ENCODE peak calls at places on chromosomes 3 and 15, in five cellular contexts. One of them, this sample, is unnamed.

GRCh38 chr3:138124689-138125420 is 7.3 kb downstream of the A4GNT start:
- DNase-seq in endodermal cell: peak
- DNase-seq in body of pancreas: no peak
- DNase-seq in uterus: no peak
- DNase-seq in neural progenitor cell: no peak
- DNase-seq in this sample: peak

GRCh38 chr3:41117398-41117870 is 81.9 kb upstream of the CTNNB1 start:
- DNase-seq in uterus: peak
- DNase-seq in body of pancreas: peak
- DNase-seq in endodermal cell: peak
- DNase-seq in neural progenitor cell: peak
- DNase-seq in this sample: peak

GRCh38 chr15:68694111-68694510 is 115.3 kb downstream of the CORO2B start:
- DNase-seq in uterus: no peak
- DNase-seq in body of pancreas: no peak
- DNase-seq in neural progenitor cell: no peak
- DNase-seq in endodermal cell: no peak
- DNase-seq in this sample: no peak

GRCh38 chr3:52777127-52777958 is at the start of gene ITIH1:
- DNase-seq in uterus: no peak
- DNase-seq in body of pancreas: no peak
- DNase-seq in neural progenitor cell: peak
- DNase-seq in endodermal cell: peak
- DNase-seq in this sample: no peak

GRCh38 chr3:126205717-126206655 is 25.6 kb upstream of the ALDH1L1 start:
- DNase-seq in endodermal cell: no peak
- DNase-seq in uterus: no peak
- DNase-seq in neural progenitor cell: no peak
- DNase-seq in body of pancreas: no peak
- DNase-seq in this sample: no peak

GRCh38 chr3:13204177-13204581 is 130.9 kb upstream of the IQSEC1 start:
- DNase-seq in uterus: no peak
- DNase-seq in endodermal cell: peak
- DNase-seq in neural progenitor cell: no peak
- DNase-seq in body of pancreas: no peak
- DNase-seq in this sample: no peak

GRCh38 chr3:170520996-170521395 is 64.9 kb downstream of the SLC7A14 start:
- DNase-seq in endodermal cell: no peak
- DNase-seq in neural progenitor cell: no peak
- DNase-seq in uterus: no peak
- DNase-seq in body of pancreas: no peak
- DNase-seq in this sample: peak

GRCh38 chr15:51024735-51025453 is 69.8 kb downstream of the TNFAIP8L3 start:
- DNase-seq in body of pancreas: peak
- DNase-seq in uterus: no peak
- DNase-seq in neural progenitor cell: no peak
- DNase-seq in endodermal cell: no peak
- DNase-seq in this sample: peak

GRCh38 chr15:51298656-51299055 is 39.7 kb downstream of the CYP19A1 start:
- DNase-seq in neural progenitor cell: no peak
- DNase-seq in body of pancreas: no peak
- DNase-seq in endodermal cell: no peak
- DNase-seq in uterus: no peak
- DNase-seq in this sample: no peak

GRCh38 chr15:63701365-63701764 is 104.2 kb downstream of the FBXL22 start:
- DNase-seq in endodermal cell: no peak
- DNase-seq in body of pancreas: no peak
- DNase-seq in uterus: no peak
- DNase-seq in neural progenitor cell: no peak
- DNase-seq in this sample: no peak

GRCh38 chr3:120448707-120449650 is 1.8 kb downstream of the FSTL1 start:
- DNase-seq in neural progenitor cell: peak
- DNase-seq in body of pancreas: no peak
- DNase-seq in endodermal cell: peak
- DNase-seq in uterus: peak
- DNase-seq in this sample: peak

GRCh38 chr3:178084938-178085816 is 451.1 kb upstream of the KCNMB2 start:
- DNase-seq in body of pancreas: peak
- DNase-seq in neural progenitor cell: peak
- DNase-seq in uterus: peak
- DNase-seq in endodermal cell: peak
- DNase-seq in this sample: no peak

GRCh38 chr15:80844011-80844732 is 65.0 kb downstream of the CEMIP start:
- DNase-seq in neural progenitor cell: no peak
- DNase-seq in uterus: no peak
- DNase-seq in endodermal cell: no peak
- DNase-seq in body of pancreas: no peak
- DNase-seq in this sample: peak

GRCh38 chr15:92277776-92278175 is 115.9 kb upstream of the ST8SIA2 start:
- DNase-seq in neural progenitor cell: peak
- DNase-seq in body of pancreas: peak
- DNase-seq in endodermal cell: peak
- DNase-seq in uterus: no peak
- DNase-seq in this sample: peak

GRCh38 chr3:27079427-27080105 is 289.6 kb downstream of the NEK10 start:
- DNase-seq in uterus: no peak
- DNase-seq in neural progenitor cell: no peak
- DNase-seq in endodermal cell: no peak
- DNase-seq in body of pancreas: no peak
- DNase-seq in this sample: no peak

GRCh38 chr3:23835087-23835486 is 29.3 kb downstream of the UBE2E1 start:
- DNase-seq in neural progenitor cell: no peak
- DNase-seq in body of pancreas: no peak
- DNase-seq in uterus: no peak
- DNase-seq in endodermal cell: no peak
- DNase-seq in this sample: no peak

GRCh38 chr3:23835807-23836206 is 30.1 kb downstream of the UBE2E1 start:
- DNase-seq in endodermal cell: no peak
- DNase-seq in body of pancreas: no peak
- DNase-seq in uterus: no peak
- DNase-seq in neural progenitor cell: no peak
- DNase-seq in this sample: no peak

GRCh38 chr3:23836536-23837230 is 30.9 kb downstream of the UBE2E1 start:
- DNase-seq in neural progenitor cell: no peak
- DNase-seq in uterus: no peak
- DNase-seq in endodermal cell: no peak
- DNase-seq in body of pancreas: no peak
- DNase-seq in this sample: no peak

GRCh38 chr3:23832523-23832922 is 26.8 kb downstream of the UBE2E1 start:
- DNase-seq in endodermal cell: no peak
- DNase-seq in neural progenitor cell: no peak
- DNase-seq in uterus: no peak
- DNase-seq in body of pancreas: no peak
- DNase-seq in this sample: peak

DNA sequence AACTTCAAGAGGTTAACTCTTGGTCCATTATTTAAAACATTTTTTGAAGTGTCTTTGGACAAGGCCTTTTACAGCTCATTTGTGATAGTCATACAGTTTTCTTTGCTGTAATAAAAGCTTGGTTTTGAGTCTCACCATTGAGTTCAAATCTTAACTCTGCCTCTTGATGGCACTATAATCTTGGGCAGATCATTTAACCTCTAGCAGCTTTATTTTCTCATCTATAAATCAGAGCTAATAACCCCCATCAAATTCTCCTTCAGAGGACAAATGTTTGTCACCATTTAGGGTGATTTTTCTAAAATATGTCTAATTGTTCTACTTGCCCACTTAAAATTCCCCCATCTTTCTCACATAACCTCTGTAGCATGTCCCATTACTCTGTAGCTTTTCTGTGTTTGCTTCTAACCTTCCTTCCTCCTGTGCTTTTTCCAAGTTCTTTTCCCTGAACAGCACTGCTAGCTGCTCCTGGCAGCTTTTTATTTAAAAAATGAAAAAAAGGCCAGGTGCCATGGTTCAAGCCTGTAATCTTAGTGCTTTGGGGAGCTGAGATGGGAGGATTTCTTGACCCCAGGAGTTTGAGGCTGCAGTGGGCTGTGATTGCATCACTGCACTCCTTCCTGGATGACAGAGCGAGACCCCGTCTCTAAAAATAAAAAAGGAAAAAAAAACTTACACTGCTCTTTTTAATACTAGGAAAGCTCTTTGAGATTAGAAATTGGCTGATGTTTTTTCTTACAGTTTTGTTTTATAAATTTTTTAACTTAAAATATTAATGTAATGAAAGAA is 28.5 kb downstream of the UBE2E1 start:
- DNase-seq in body of pancreas: no peak
- DNase-seq in uterus: no peak
- DNase-seq in endodermal cell: no peak
- DNase-seq in neural progenitor cell: no peak
- DNase-seq in this sample: peak
- H3K4me3 ChIP-seq in body of pancreas: no peak
- H3K4me3 ChIP-seq in uterus: no peak
- H3K4me3 ChIP-seq in endodermal cell: no peak
- H3K4me3 ChIP-seq in neural progenitor cell: no peak
- H3K4me3 ChIP-seq in this sample: no peak

GRCh38 chr15:98382139-98382538 is 266.2 kb upstream of the IGF1R start:
- DNase-seq in body of pancreas: no peak
- DNase-seq in neural progenitor cell: no peak
- DNase-seq in endodermal cell: peak
- DNase-seq in uterus: no peak
- DNase-seq in this sample: no peak
- TF ChIP-seq CTCF in body of pancreas: no peak
- TF ChIP-seq CTCF in neural progenitor cell: peak
- TF ChIP-seq CTCF in endodermal cell: peak
- TF ChIP-seq CTCF in uterus: no peak
- TF ChIP-seq CTCF in this sample: no peak

GRCh38 chr3:123069021-123069381 is 2.2 kb downstream of the PDIA5 start:
- DNase-seq in neural progenitor cell: no peak
- DNase-seq in uterus: no peak
- DNase-seq in endodermal cell: peak
- DNase-seq in body of pancreas: peak
- DNase-seq in this sample: no peak
- H3K4me3 ChIP-seq in neural progenitor cell: no peak
- H3K4me3 ChIP-seq in uterus: no peak
- H3K4me3 ChIP-seq in endodermal cell: peak
- H3K4me3 ChIP-seq in body of pancreas: no peak
- H3K4me3 ChIP-seq in this sample: no peak

GRCh38 chr15:45393851-45394250 is 15.5 kb upstream of the GATM start:
- DNase-seq in body of pancreas: peak
- DNase-seq in uterus: no peak
- DNase-seq in endodermal cell: peak
- DNase-seq in neural progenitor cell: no peak
- DNase-seq in this sample: peak
- TF ChIP-seq CTCF in body of pancreas: peak
- TF ChIP-seq CTCF in uterus: no peak
- TF ChIP-seq CTCF in endodermal cell: peak
- TF ChIP-seq CTCF in neural progenitor cell: peak
- TF ChIP-seq CTCF in this sample: peak

GRCh38 chr15:41512512-41513281 is 930 bp downstream of the LTK start:
- DNase-seq in neural progenitor cell: peak
- DNase-seq in body of pancreas: peak
- DNase-seq in uterus: no peak
- DNase-seq in endodermal cell: no peak
- DNase-seq in this sample: no peak

GRCh38 chr15:41510728-41511127 is 2.9 kb downstream of the LTK start:
- DNase-seq in endodermal cell: no peak
- DNase-seq in body of pancreas: no peak
- DNase-seq in uterus: no peak
- DNase-seq in neural progenitor cell: peak
- DNase-seq in this sample: no peak

GRCh38 chr15:41511331-41512077 is 2.1 kb downstream of the LTK start:
- DNase-seq in body of pancreas: peak
- DNase-seq in neural progenitor cell: peak
- DNase-seq in endodermal cell: peak
- DNase-seq in uterus: no peak
- DNase-seq in this sample: no peak

GRCh38 chr15:41512078-41512394 is 1.6 kb downstream of the LTK start:
- DNase-seq in neural progenitor cell: no peak
- DNase-seq in endodermal cell: peak
- DNase-seq in body of pancreas: peak
- DNase-seq in uterus: no peak
- DNase-seq in this sample: no peak

DNA sequence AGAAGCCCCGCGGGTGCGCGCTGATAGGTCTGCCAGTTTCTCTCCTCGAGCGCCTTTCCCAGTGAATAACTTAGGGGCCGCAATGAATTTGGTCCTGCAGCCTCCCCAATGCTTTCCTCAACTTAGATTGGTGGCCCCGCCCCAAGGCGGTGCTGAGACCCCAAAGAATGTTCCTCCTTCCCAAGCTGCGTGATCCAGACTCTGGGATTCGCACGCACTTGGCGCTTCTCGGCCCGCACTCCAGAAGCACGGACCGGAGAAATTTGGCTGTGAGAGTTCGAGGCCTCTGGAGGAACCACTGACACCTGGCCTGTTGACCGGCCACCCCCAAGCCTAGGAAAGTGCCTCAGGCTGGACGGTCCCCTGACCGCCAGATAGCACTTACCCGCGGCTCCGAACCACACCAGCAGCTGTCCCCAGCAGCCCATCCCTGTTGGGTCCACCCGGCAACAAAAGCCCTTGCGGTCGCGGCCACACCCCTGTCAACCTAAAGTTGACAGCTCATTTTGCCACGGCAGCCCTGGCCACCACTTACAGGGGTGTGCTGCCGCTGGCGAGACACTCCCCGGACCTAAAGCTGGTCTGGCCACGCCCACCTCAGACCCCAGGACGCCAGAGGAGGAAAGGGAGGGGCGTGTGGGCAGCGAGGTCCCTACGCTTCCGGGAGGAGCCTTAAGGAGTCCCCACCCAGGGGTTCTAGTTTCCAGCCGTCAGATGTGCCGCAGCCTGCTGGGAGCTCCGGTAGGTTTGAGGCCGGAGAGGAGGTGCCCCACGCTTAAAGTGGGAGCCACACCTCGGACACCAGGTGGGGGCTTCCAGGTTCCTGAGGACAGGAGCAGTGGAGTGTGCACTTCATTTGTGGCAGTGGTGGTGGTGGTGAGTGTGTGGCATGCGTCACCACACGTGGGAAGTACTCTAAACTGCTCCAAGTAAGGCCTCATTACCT is at the start of gene LTK:
- DNase-seq in neural progenitor cell: peak
- DNase-seq in endodermal cell: peak
- DNase-seq in uterus: no peak
- DNase-seq in body of pancreas: no peak
- DNase-seq in this sample: no peak
- H3K4me3 ChIP-seq in neural progenitor cell: peak
- H3K4me3 ChIP-seq in endodermal cell: peak
- H3K4me3 ChIP-seq in uterus: peak
- H3K4me3 ChIP-seq in body of pancreas: no peak
- H3K4me3 ChIP-seq in this sample: no peak

This sample was measured in epithelial cell of esophagus.